ENCODE peak calls at places on chromosome 21, in four cellular contexts. S is HTR-8/SVneo; I is activated naive CD4-positive, alpha-beta T cell treated with anti-CD3 and anti-CD28 coated beads for 36 hours; G is AG10803. W is an unnamed sample.

GRCh38 chr21:31731112-31731801 is 661 bp downstream of the SCAF4 start:
- DNase-seq in S (no peak), I (peak; percentile 57), G (peak; percentile 34), W (peak; percentile 66)

GRCh38 chr21:32578107-32578691 is 7.1 kb downstream of the TCP10L start:
- DNase-seq in S (no peak), I (peak; percentile 34), G (peak; percentile 5), W (peak; percentile 40)

GRCh38 chr21:26962516-26963305 is 4.2 kb downstream of the ADAMTS5 start:
- DNase-seq in S (no peak), I (no peak), G (peak; percentile 96), W (no peak)

GRCh38 chr21:46116846-46117585 is 19.1 kb downstream of the COL6A2 start:
- DNase-seq in S (no peak), I (no peak), G (peak; percentile 58), W (no peak)

GRCh38 chr21:21860888-21861287 is 862.7 kb downstream of the NCAM2 start:
- DNase-seq in S (peak; percentile 24), I (no peak), G (peak; percentile 4), W (no peak)

GRCh38 chr21:38787461-38788274 is 18.1 kb upstream of the ETS2 start:
- DNase-seq in S (peak; percentile 65), I (no peak), G (peak; percentile 31), W (peak; percentile 46)

GRCh38 chr21:36881223-36881622 is 85.2 kb downstream of the HLCS start:
- DNase-seq in S (peak; percentile 21), I (no peak), G (peak; percentile 45), W (no peak)

GRCh38 chr21:15063821-15064575 is 802 bp downstream of the NRIP1 start:
- DNase-seq in S (no peak), I (peak; percentile 13), G (peak; percentile 34), W (peak; percentile 37)

GRCh38 chr21:45577806-45578801 is 35.9 kb upstream of the SLC19A1 start:
- DNase-seq in S (no peak), I (no peak), G (no peak), W (no peak)

GRCh38 chr21:44006656-44007055 is 5.5 kb upstream of the TRAPPC10 start:
- DNase-seq in S (no peak), I (no peak), G (peak; percentile 84), W (no peak)

GRCh38 chr21:28100366-28100765 is 892.3 kb downstream of the LTN1 start:
- DNase-seq in S (no peak), I (no peak), G (no peak), W (no peak)

GRCh38 chr21:26280715-26281310 is 110.2 kb upstream of the APP start:
- DNase-seq in S (no peak), I (no peak), G (peak; percentile 4), W (no peak)

GRCh38 chr21:25565272-25566199 is 41.7 kb downstream of the MRPL39 start:
- DNase-seq in S (no peak), I (no peak), G (no peak), W (peak; percentile 47)

GRCh38 chr21:33658919-33659318 is 16.6 kb downstream of the ITSN1 start:
- DNase-seq in S (no peak), I (no peak), G (no peak), W (no peak)

GRCh38 chr21:37118187-37118826 is 45.3 kb downstream of the TTC3 start:
- DNase-seq in S (no peak), I (no peak), G (no peak), W (no peak)

GRCh38 chr21:34880401-34880800 is 168.7 kb downstream of the RUNX1 start:
- DNase-seq in S (no peak), I (no peak), G (no peak), W (no peak)

GRCh38 chr21:17660449-17660848 is 47.7 kb upstream of the BTG3 start:
- DNase-seq in S (peak; percentile 39), I (no peak), G (peak; percentile 58), W (no peak)

GRCh38 chr21:38995071-38995669 is 188.1 kb downstream of the PSMG1 start:
- DNase-seq in S (no peak), I (no peak), G (no peak), W (no peak)

GRCh38 chr21:35179990-35180557 is 131.0 kb upstream of the RUNX1 start:
- DNase-seq in S (peak; percentile 8), I (peak; percentile 47), G (peak; percentile 71), W (peak; percentile 14)